ENCODE peak calls at places on chromosomes 13 and 19, in five cellular contexts. One of them, this sample, is unnamed.
A peak's percentile ranks its signal among the peaks of the same experiment; 100 is the strongest.

GRCh38 chr13:77928909-77929308 is 10.3 kb upstream of the EDNRB start:
- DNase-seq in IMR-90: no peak
- DNase-seq in CD8-positive, alpha-beta memory T cell: no peak
- DNase-seq in uterus: no peak
- DNase-seq in transverse colon: no peak
- DNase-seq in this sample: no peak

GRCh38 chr13:80012281-80012680 is 328.6 kb downstream of the SPRY2 start:
- DNase-seq in uterus: no peak
- DNase-seq in IMR-90: no peak
- DNase-seq in CD8-positive, alpha-beta memory T cell: no peak
- DNase-seq in transverse colon: no peak
- DNase-seq in this sample: no peak

GRCh38 chr19:12669272-12670158 is 2.9 kb downstream of the WDR83 start:
- DNase-seq in uterus: peak; percentile 72
- DNase-seq in CD8-positive, alpha-beta memory T cell: peak; percentile 63
- DNase-seq in IMR-90: peak; percentile 85
- DNase-seq in transverse colon: peak; percentile 81
- DNase-seq in this sample: peak; percentile 74

GRCh38 chr19:13010038-13010991 is 15.0 kb downstream of the NFIX start:
- DNase-seq in uterus: peak; percentile 64
- DNase-seq in IMR-90: no peak
- DNase-seq in CD8-positive, alpha-beta memory T cell: no peak
- DNase-seq in transverse colon: no peak
- DNase-seq in this sample: no peak

GRCh38 chr19:50522881-50523280 is 9.2 kb upstream of the ASPDH start:
- DNase-seq in transverse colon: no peak
- DNase-seq in uterus: no peak
- DNase-seq in IMR-90: no peak
- DNase-seq in CD8-positive, alpha-beta memory T cell: no peak
- DNase-seq in this sample: no peak

GRCh38 chr19:55117063-55117635 is 288 bp downstream of the PPP1R12C start:
- DNase-seq in CD8-positive, alpha-beta memory T cell: peak; percentile 16
- DNase-seq in transverse colon: peak; percentile 32
- DNase-seq in uterus: peak; percentile 42
- DNase-seq in IMR-90: no peak
- DNase-seq in this sample: no peak

GRCh38 chr19:46218160-46218559 is 11.4 kb upstream of the IGFL1 start:
- DNase-seq in IMR-90: peak; percentile 6
- DNase-seq in uterus: no peak
- DNase-seq in CD8-positive, alpha-beta memory T cell: no peak
- DNase-seq in transverse colon: no peak
- DNase-seq in this sample: peak; percentile 49

GRCh38 chr13:30158774-30159445 is 148.4 kb downstream of the KATNAL1 start:
- DNase-seq in CD8-positive, alpha-beta memory T cell: no peak
- DNase-seq in uterus: peak; percentile 51
- DNase-seq in IMR-90: peak; percentile 71
- DNase-seq in transverse colon: no peak
- DNase-seq in this sample: no peak

GRCh38 chr19:46426506-46427162 is 2.1 kb downstream of the PNMA8C start:
- DNase-seq in transverse colon: peak; percentile 46
- DNase-seq in IMR-90: peak; percentile 68
- DNase-seq in uterus: peak; percentile 73
- DNase-seq in CD8-positive, alpha-beta memory T cell: no peak
- DNase-seq in this sample: no peak

GRCh38 chr19:8302357-8302691 is 5.8 kb downstream of the CD320 start:
- DNase-seq in uterus: peak; percentile 11
- DNase-seq in IMR-90: no peak
- DNase-seq in transverse colon: no peak
- DNase-seq in CD8-positive, alpha-beta memory T cell: no peak
- DNase-seq in this sample: no peak

GRCh38 chr19:47723573-47723923 is 10.3 kb downstream of the EHD2 start:
- DNase-seq in uterus: peak; percentile 82
- DNase-seq in transverse colon: peak; percentile 59
- DNase-seq in IMR-90: peak; percentile 95
- DNase-seq in CD8-positive, alpha-beta memory T cell: no peak
- DNase-seq in this sample: peak; percentile 60

GRCh38 chr13:40613954-40614353 is 52.5 kb downstream of the FOXO1 start:
- DNase-seq in uterus: no peak
- DNase-seq in CD8-positive, alpha-beta memory T cell: no peak
- DNase-seq in IMR-90: no peak
- DNase-seq in transverse colon: no peak
- DNase-seq in this sample: no peak

GRCh38 chr13:80339841-80340642 is 884 bp downstream of the SPRY2 start:
- DNase-seq in transverse colon: peak; percentile 68
- DNase-seq in IMR-90: peak; percentile 42
- DNase-seq in uterus: peak; percentile 28
- DNase-seq in CD8-positive, alpha-beta memory T cell: no peak
- DNase-seq in this sample: no peak

GRCh38 chr19:35992902-35993765 is 1.9 kb upstream of the SDHAF1 start:
- DNase-seq in IMR-90: no peak
- DNase-seq in transverse colon: no peak
- DNase-seq in uterus: no peak
- DNase-seq in CD8-positive, alpha-beta memory T cell: no peak
- DNase-seq in this sample: no peak

GRCh38 chr19:32862741-32863140 is 6.8 kb downstream of the SLC7A9 start:
- DNase-seq in transverse colon: no peak
- DNase-seq in IMR-90: no peak
- DNase-seq in CD8-positive, alpha-beta memory T cell: no peak
- DNase-seq in uterus: no peak
- DNase-seq in this sample: no peak

GRCh38 chr19:43644181-43644580 is 4.5 kb upstream of the CADM4 start:
- DNase-seq in IMR-90: no peak
- DNase-seq in transverse colon: no peak
- DNase-seq in uterus: no peak
- DNase-seq in CD8-positive, alpha-beta memory T cell: no peak
- DNase-seq in this sample: no peak

GRCh38 chr19:55563261-55563690 is 17.4 kb downstream of the ZNF579 start:
- DNase-seq in CD8-positive, alpha-beta memory T cell: no peak
- DNase-seq in IMR-90: no peak
- DNase-seq in uterus: peak; percentile 84
- DNase-seq in transverse colon: peak; percentile 53
- DNase-seq in this sample: no peak

GRCh38 chr13:36839981-36840380 is 21.0 kb downstream of the RFXAP start:
- DNase-seq in IMR-90: no peak
- DNase-seq in transverse colon: no peak
- DNase-seq in uterus: no peak
- DNase-seq in CD8-positive, alpha-beta memory T cell: no peak
- DNase-seq in this sample: no peak
- H3K4me3 ChIP-seq in IMR-90: no peak overlapping the region
- H3K4me3 ChIP-seq in transverse colon: no peak overlapping the region
- H3K4me3 ChIP-seq in uterus: no peak overlapping the region
- H3K4me3 ChIP-seq in CD8-positive, alpha-beta memory T cell: no peak overlapping the region
- H3K4me3 ChIP-seq in this sample: no peak overlapping the region

GRCh38 chr19:48962849-48963165 is 2.3 kb upstream of the FTL start:
- DNase-seq in CD8-positive, alpha-beta memory T cell: no peak
- DNase-seq in IMR-90: no peak
- DNase-seq in uterus: no peak
- DNase-seq in transverse colon: no peak
- DNase-seq in this sample: no peak
- H3K4me3 ChIP-seq in CD8-positive, alpha-beta memory T cell: no peak overlapping the region
- H3K4me3 ChIP-seq in IMR-90: no peak overlapping the region
- H3K4me3 ChIP-seq in uterus: no peak overlapping the region
- H3K4me3 ChIP-seq in transverse colon: no peak overlapping the region
- H3K4me3 ChIP-seq in this sample: no peak overlapping the region

DNA sequence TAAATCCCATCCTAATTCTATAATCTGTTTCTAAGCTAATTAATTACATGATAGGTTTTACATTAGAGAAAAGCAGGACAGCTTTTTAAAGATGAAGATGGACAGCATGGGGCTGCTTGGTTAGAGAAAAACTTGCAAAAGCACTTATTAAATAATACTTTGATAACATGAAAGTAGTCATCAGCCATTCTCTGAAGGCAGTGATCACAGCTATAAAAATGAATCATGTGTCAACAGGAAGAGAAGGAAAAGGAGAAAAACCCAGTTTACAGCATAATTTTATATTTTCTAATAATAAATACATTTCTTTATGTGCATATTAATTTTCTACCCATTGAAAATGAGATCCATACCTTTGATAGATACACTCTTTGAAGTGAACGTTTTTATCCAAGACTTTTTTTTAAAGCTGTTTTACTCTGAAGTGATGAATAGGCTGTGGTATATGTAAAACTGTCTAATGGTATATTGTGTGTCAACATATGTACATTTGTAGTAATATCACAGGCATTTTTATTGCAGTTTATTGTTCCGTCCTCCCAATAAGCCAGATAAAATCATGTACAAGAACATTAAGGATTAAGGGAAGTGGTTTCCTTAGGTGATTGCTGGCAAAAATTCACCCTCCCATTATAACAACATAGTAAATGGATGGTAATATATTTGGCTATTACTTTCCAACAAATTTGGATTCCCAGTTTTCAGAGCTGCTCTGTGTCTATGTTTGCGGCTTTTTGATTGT is 1.4 kb upstream of the KLF5 start:
- DNase-seq in CD8-positive, alpha-beta memory T cell: no peak
- DNase-seq in IMR-90: no peak
- DNase-seq in uterus: no peak
- DNase-seq in transverse colon: no peak
- DNase-seq in this sample: no peak
- H3K4me3 ChIP-seq in CD8-positive, alpha-beta memory T cell: peak overlapping the region; percentile 55
- H3K4me3 ChIP-seq in IMR-90: no peak overlapping the region
- H3K4me3 ChIP-seq in uterus: no peak overlapping the region
- H3K4me3 ChIP-seq in transverse colon: peak overlapping the region; percentile 95
- H3K4me3 ChIP-seq in this sample: no peak overlapping the region

GRCh38 chr13:20312292-20312691 is 80.2 kb upstream of the GJB6 start:
- DNase-seq in transverse colon: no peak
- DNase-seq in IMR-90: no peak
- DNase-seq in uterus: no peak
- DNase-seq in CD8-positive, alpha-beta memory T cell: no peak
- DNase-seq in this sample: no peak
- H3K4me3 ChIP-seq in transverse colon: no peak overlapping the region
- H3K4me3 ChIP-seq in IMR-90: no peak overlapping the region
- H3K4me3 ChIP-seq in uterus: no peak overlapping the region
- H3K4me3 ChIP-seq in CD8-positive, alpha-beta memory T cell: no peak overlapping the region
- H3K4me3 ChIP-seq in this sample: no peak overlapping the region

GRCh38 chr13:25859528-25859927 is 192.3 kb downstream of the SHISA2 start:
- DNase-seq in transverse colon: no peak
- DNase-seq in CD8-positive, alpha-beta memory T cell: no peak
- DNase-seq in IMR-90: no peak
- DNase-seq in uterus: no peak
- DNase-seq in this sample: no peak
- H3K4me3 ChIP-seq in transverse colon: no peak overlapping the region
- H3K4me3 ChIP-seq in CD8-positive, alpha-beta memory T cell: no peak overlapping the region
- H3K4me3 ChIP-seq in IMR-90: no peak overlapping the region
- H3K4me3 ChIP-seq in uterus: no peak overlapping the region
- H3K4me3 ChIP-seq in this sample: no peak overlapping the region

DNA sequence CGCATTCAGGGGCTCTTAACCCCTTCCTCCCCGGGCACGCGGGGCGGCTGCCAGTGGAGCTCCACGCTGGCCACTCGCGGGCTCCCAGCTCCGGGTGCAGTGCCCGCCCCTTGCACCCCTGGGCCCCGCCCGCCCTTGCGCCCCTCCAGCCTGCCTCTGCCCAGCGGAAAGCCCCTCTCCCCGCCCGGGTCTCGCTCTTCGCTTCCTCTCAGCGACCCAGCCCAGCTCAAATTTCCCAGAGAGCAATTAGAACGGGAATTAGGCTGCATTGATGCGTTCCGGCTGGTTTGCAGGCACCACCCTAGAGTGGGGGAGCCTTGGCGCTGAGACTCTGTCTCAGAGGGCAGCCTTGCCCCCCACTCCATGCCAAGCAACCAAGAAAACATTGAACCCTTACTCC is 1.8 kb upstream of the GSX1 start:
- DNase-seq in CD8-positive, alpha-beta memory T cell: no peak
- DNase-seq in uterus: no peak
- DNase-seq in IMR-90: no peak
- DNase-seq in transverse colon: no peak
- DNase-seq in this sample: no peak
- H3K4me3 ChIP-seq in CD8-positive, alpha-beta memory T cell: peak overlapping the region; percentile 56
- H3K4me3 ChIP-seq in uterus: no peak overlapping the region
- H3K4me3 ChIP-seq in IMR-90: no peak overlapping the region
- H3K4me3 ChIP-seq in transverse colon: no peak overlapping the region
- H3K4me3 ChIP-seq in this sample: no peak overlapping the region

DNA sequence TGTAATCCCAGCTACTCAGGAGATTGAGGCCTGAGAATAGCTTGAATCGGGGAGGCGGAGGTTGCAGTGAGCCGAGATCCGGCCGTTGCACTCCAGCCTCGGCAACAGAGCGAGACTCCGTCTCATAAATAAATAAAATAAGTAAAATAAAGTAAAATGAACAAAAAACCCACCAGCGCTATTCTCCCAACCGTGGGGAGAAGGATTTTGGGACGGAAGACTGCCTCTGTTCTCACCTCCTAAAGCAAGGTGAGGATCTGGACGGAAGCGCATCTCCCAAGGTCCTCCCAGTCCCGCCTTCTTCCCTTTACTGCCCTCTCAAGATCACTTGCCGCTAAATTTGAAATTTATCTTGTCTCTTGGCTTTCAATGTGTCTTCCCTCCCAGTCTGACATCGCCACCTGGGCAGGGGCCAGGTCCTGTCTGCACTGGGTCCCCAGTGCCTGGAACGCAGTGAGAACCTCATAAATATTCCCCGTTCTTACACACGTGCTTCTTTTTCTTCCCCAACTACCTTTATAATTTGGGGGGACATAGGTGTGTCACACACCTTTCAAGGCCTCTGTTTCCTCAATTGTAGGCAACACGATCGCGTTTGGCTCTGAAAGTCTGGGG is 1.2 kb upstream of the DNAJB1 start:
- DNase-seq in uterus: no peak
- DNase-seq in CD8-positive, alpha-beta memory T cell: no peak
- DNase-seq in IMR-90: no peak
- DNase-seq in transverse colon: no peak
- DNase-seq in this sample: no peak
- H3K4me3 ChIP-seq in uterus: no peak overlapping the region
- H3K4me3 ChIP-seq in CD8-positive, alpha-beta memory T cell: peak overlapping the region; percentile 51
- H3K4me3 ChIP-seq in IMR-90: no peak overlapping the region
- H3K4me3 ChIP-seq in transverse colon: no peak overlapping the region
- H3K4me3 ChIP-seq in this sample: peak overlapping the region; percentile 64

GRCh38 chr19:34217952-34218817 is 36.2 kb upstream of the GARRE1 start:
- DNase-seq in transverse colon: peak; percentile 43
- DNase-seq in CD8-positive, alpha-beta memory T cell: peak; percentile 43
- DNase-seq in IMR-90: peak; percentile 98
- DNase-seq in uterus: peak; percentile 29
- DNase-seq in this sample: peak; percentile 92
- H3K4me3 ChIP-seq in transverse colon: no peak overlapping the region
- H3K4me3 ChIP-seq in CD8-positive, alpha-beta memory T cell: peak overlapping the region; percentile 19
- H3K4me3 ChIP-seq in IMR-90: no peak overlapping the region
- H3K4me3 ChIP-seq in uterus: no peak overlapping the region
- H3K4me3 ChIP-seq in this sample: no peak overlapping the region

GRCh38 chr19:3343619-3344502 is 22.5 kb upstream of the NFIC start:
- DNase-seq in transverse colon: peak; percentile 74
- DNase-seq in uterus: peak; percentile 88
- DNase-seq in IMR-90: peak; percentile 78
- DNase-seq in CD8-positive, alpha-beta memory T cell: no peak
- DNase-seq in this sample: peak; percentile 85
- H3K4me3 ChIP-seq in transverse colon: no peak overlapping the region
- H3K4me3 ChIP-seq in uterus: peak overlapping the region; percentile 14
- H3K4me3 ChIP-seq in IMR-90: no peak overlapping the region
- H3K4me3 ChIP-seq in CD8-positive, alpha-beta memory T cell: no peak overlapping the region
- H3K4me3 ChIP-seq in this sample: peak overlapping the region; percentile 59

This sample was measured in Jurkat, Clone E6-1.